ENCODE peak calls at places on chromosomes 13 and 19, in nine cellular contexts. Y, P, M, R, G, C, S, W and E are unnamed samples.

GRCh38 chr13:43141685-43142084 is 118.3 kb downstream of the DNAJC15 start:
- DNase-seq in G (no peak), Y (no peak), S (no peak), R (no peak), W (no peak), P (no peak), C (no peak), M (no peak), E (no peak)

GRCh38 chr13:73133536-73133935 is 74.7 kb downstream of the KLF5 start:
- DNase-seq in P (no peak), W (no peak), C (no peak), S (no peak), G (no peak), R (no peak), Y (no peak), M (no peak), E (no peak)

GRCh38 chr13:95535243-95535642 is 17.3 kb upstream of the CLDN10 start:
- DNase-seq in C (no peak), R (no peak), W (peak; percentile 18), Y (no peak), M (no peak), P (no peak), G (no peak), S (no peak), E (no peak)

GRCh38 chr19:639251-640155 is at the start of gene FGF22:
- DNase-seq in W (no peak), R (peak; percentile 95), C (peak; percentile 98), M (peak; percentile 72), P (peak; percentile 94), Y (peak; percentile 96), S (peak; percentile 88), G (peak; percentile 97), E (peak; percentile 90)

GRCh38 chr13:30576528-30576927 is 41.2 kb upstream of the USPL1 start:
- DNase-seq in R (no peak), G (no peak), S (no peak), P (no peak), Y (no peak), M (no peak), C (peak; percentile 22), W (no peak), E (no peak)

GRCh38 chr13:43676320-43676719 is 110.5 kb downstream of the ENOX1 start:
- DNase-seq in Y (no peak), R (peak; percentile 43), P (no peak), G (no peak), M (no peak), S (no peak), W (peak; percentile 50), C (no peak), E (no peak)

GRCh38 chr19:46088101-46088500 is 36.4 kb downstream of the IGFL3 start:
- DNase-seq in S (no peak), G (no peak), M (no peak), Y (no peak), C (no peak), P (no peak), W (no peak), R (no peak), E (no peak)

GRCh38 chr13:57627663-57628062 is 3.9 kb upstream of the PCDH17 start:
- DNase-seq in W (no peak), S (no peak), Y (no peak), M (no peak), G (no peak), C (no peak), R (peak; percentile 21), P (peak; percentile 35), E (no peak)

GRCh38 chr13:79492313-79492798 is 11.4 kb downstream of the NDFIP2 start:
- DNase-seq in C (no peak), P (no peak), R (no peak), G (no peak), Y (no peak), W (no peak), M (no peak), S (no peak), E (no peak)

GRCh38 chr19:22622901-22623840 is 11.0 kb upstream of the ZNF492 start:
- DNase-seq in R (no peak), M (no peak), C (no peak), W (no peak), G (peak; percentile 63), P (no peak), S (no peak), Y (peak; percentile 19), E (no peak)

GRCh38 chr13:41751734-41752445 is 209.0 kb downstream of the VWA8 start:
- DNase-seq in W (no peak), S (no peak), Y (no peak), P (no peak), R (no peak), M (no peak), G (no peak), C (no peak), E (no peak)

GRCh38 chr13:75489502-75490263 is 7.7 kb upstream of the TBC1D4 start:
- DNase-seq in S (no peak), W (peak; percentile 42), M (no peak), R (peak; percentile 68), C (no peak), Y (no peak), G (no peak), P (no peak), E (no peak)

GRCh38 chr19:58562126-58563033 is 4.0 kb upstream of the UBE2M start:
- DNase-seq in P (peak; percentile 56), W (no peak), R (no peak), Y (peak; percentile 57), C (peak; percentile 51), S (no peak), G (peak; percentile 85), M (no peak), E (no peak)

GRCh38 chr13:41547253-41548000 is 90.1 kb downstream of the RGCC start:
- DNase-seq in G (no peak), C (no peak), W (no peak), Y (peak; percentile 25), M (no peak), R (no peak), S (no peak), P (no peak), E (peak; percentile 52)

GRCh38 chr13:84870190-84870589 is 929.0 kb downstream of the SLITRK6 start:
- DNase-seq in P (peak; percentile 34), C (peak; percentile 37), W (no peak), Y (no peak), S (no peak), M (no peak), R (peak; percentile 18), G (no peak), E (no peak)

GRCh38 chr13:74067818-74068217 is 66.4 kb downstream of the KLF12 start:
- DNase-seq in Y (no peak), R (no peak), G (no peak), C (no peak), W (no peak), M (no peak), P (no peak), S (no peak), E (no peak)

GRCh38 chr19:46821512-46822359 is 28.9 kb downstream of the AP2S1 start:
- DNase-seq in P (no peak), W (peak; percentile 43), M (no peak), G (no peak), S (no peak), Y (no peak), R (no peak), C (no peak), E (no peak)

GRCh38 chr19:2542341-2543069 is 66.6 kb downstream of the GADD45B start:
- DNase-seq in R (no peak), C (no peak), Y (no peak), P (no peak), S (no peak), G (peak; percentile 66), W (no peak), M (no peak), E (no peak)

GRCh38 chr13:113220877-113221276 is 11.5 kb downstream of the CUL4A start:
- DNase-seq in W (no peak), G (no peak), S (no peak), R (no peak), P (no peak), M (no peak), Y (no peak), C (peak; percentile 60), E (no peak)
- TF ChIP-seq CTCF in W (no peak), G (no peak), S (no peak), R (no peak), P (no peak), M (no peak), Y (no peak), C (peak; percentile 63), E (peak; percentile 16)

GRCh38 chr19:18408053-18408476 is 10.6 kb upstream of the LRRC25 start:
- DNase-seq in G (peak; percentile 85), M (no peak), R (no peak), S (no peak), W (peak; percentile 56), Y (no peak), C (peak; percentile 58), P (peak; percentile 63), E (no peak)
- TF ChIP-seq CTCF in G (no peak), M (no peak), R (peak; percentile 45), S (no peak), W (peak; percentile 72), Y (peak; percentile 28), C (peak; percentile 63), P (peak; percentile 63), E (peak; percentile 51)

GRCh38 chr19:51394045-51394836 is 3.9 kb upstream of the C19orf84 start:
- DNase-seq in M (peak; percentile 92), C (peak; percentile 96), Y (peak; percentile 92), P (peak; percentile 97), G (peak; percentile 94), W (peak; percentile 100), R (no peak), S (peak; percentile 82), E (peak; percentile 88)

GRCh38 chr19:51391073-51391611 is 751 bp upstream of the C19orf84 start:
- DNase-seq in C (no peak), Y (no peak), W (no peak), G (no peak), M (no peak), P (no peak), R (no peak), S (no peak), E (no peak)

GRCh38 chr19:51386882-51387520 is 773 bp downstream of the LIM2 start:
- DNase-seq in C (no peak), M (no peak), S (no peak), Y (no peak), R (no peak), G (peak; percentile 69), W (no peak), P (no peak), E (no peak)

GRCh38 chr19:51387924-51388389 is at the start of gene LIM2:
- DNase-seq in R (no peak), Y (no peak), P (no peak), S (no peak), C (no peak), M (no peak), W (no peak), G (peak; percentile 50), E (no peak)

GRCh38 chr19:51389143-51389542 is 1.2 kb downstream of the C19orf84 start:
- DNase-seq in R (no peak), S (no peak), M (no peak), Y (no peak), G (peak; percentile 41), W (no peak), P (no peak), C (no peak), E (no peak)
- TF ChIP-seq CTCF in R (no peak), S (no peak), M (no peak), Y (no peak), G (no peak), W (no peak), P (no peak), C (no peak), E (no peak)

DNA sequence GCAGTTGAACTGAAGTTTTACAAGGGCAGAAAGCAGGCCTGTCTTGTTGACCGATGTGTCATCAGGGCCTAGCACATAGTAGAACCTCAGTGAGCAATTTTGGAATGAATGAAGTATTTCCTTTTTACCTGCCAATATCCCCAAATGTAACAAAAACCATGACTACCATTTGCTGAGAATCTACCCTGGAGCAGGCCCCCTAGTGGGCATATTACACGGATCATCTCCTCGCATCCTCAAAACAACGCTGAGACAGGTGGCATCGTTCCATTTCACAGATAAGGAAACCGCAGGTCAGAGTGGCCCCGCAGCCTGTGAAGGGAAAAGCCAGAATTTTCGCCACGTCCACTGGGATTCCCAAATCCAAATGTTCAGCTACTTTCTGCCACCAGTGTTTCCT is 77.9 kb downstream of the CACNA1A start:
- DNase-seq in P (peak; percentile 18), G (no peak), S (no peak), M (no peak), C (peak; percentile 19), W (no peak), Y (no peak), R (peak; percentile 11), E (peak; percentile 12)
- TF ChIP-seq CTCF in P (peak; percentile 23), G (peak; percentile 16), S (peak; percentile 53), M (peak; percentile 5), C (peak; percentile 76), W (peak; percentile 75), Y (peak; percentile 15), R (peak; percentile 62), E (peak; percentile 67)